ENCODE peak calls at places on chromosomes 13 and 19, in seven cellular contexts. One of them, this sample, is unnamed.

GRCh38 chr19:14758816-14759215 is 19.5 kb downstream of the ADGRE2 start:
- DNase-seq in SK-N-SH: no peak
- DNase-seq in K562: no peak
- DNase-seq in GM12878: no peak
- DNase-seq in H1: peak
- DNase-seq in HepG2: no peak
- DNase-seq in HCT116: no peak
- DNase-seq in this sample: peak

GRCh38 chr19:41868120-41868988 is 8.3 kb downstream of the RPS19 start:
- DNase-seq in GM12878: no peak
- DNase-seq in HepG2: no peak
- DNase-seq in H1: no peak
- DNase-seq in HCT116: no peak
- DNase-seq in SK-N-SH: no peak
- DNase-seq in K562: no peak
- DNase-seq in this sample: no peak

GRCh38 chr19:37902668-37903067 is 3.7 kb downstream of the WDR87 start:
- DNase-seq in SK-N-SH: peak
- DNase-seq in HepG2: peak
- DNase-seq in H1: peak
- DNase-seq in HCT116: peak
- DNase-seq in K562: peak
- DNase-seq in GM12878: no peak
- DNase-seq in this sample: peak

GRCh38 chr13:80336335-80336734 is 4.6 kb downstream of the SPRY2 start:
- DNase-seq in SK-N-SH: no peak
- DNase-seq in HepG2: no peak
- DNase-seq in H1: no peak
- DNase-seq in GM12878: no peak
- DNase-seq in HCT116: no peak
- DNase-seq in K562: no peak
- DNase-seq in this sample: no peak

GRCh38 chr13:79782541-79783216 is 301.7 kb downstream of the NDFIP2 start:
- DNase-seq in HepG2: peak
- DNase-seq in H1: peak
- DNase-seq in HCT116: no peak
- DNase-seq in GM12878: no peak
- DNase-seq in K562: no peak
- DNase-seq in SK-N-SH: peak
- DNase-seq in this sample: no peak

GRCh38 chr19:30029721-30030510 is 87.9 kb downstream of the URI1 start:
- DNase-seq in HCT116: peak
- DNase-seq in GM12878: peak
- DNase-seq in HepG2: no peak
- DNase-seq in H1: no peak
- DNase-seq in K562: no peak
- DNase-seq in SK-N-SH: no peak
- DNase-seq in this sample: no peak

GRCh38 chr19:47699360-47699917 is 13.8 kb upstream of the EHD2 start:
- DNase-seq in HCT116: no peak
- DNase-seq in GM12878: no peak
- DNase-seq in K562: peak
- DNase-seq in HepG2: peak
- DNase-seq in SK-N-SH: peak
- DNase-seq in H1: no peak
- DNase-seq in this sample: peak

GRCh38 chr19:41584931-41585330 is 9.0 kb downstream of the CEACAM21 start:
- DNase-seq in GM12878: no peak
- DNase-seq in H1: no peak
- DNase-seq in K562: no peak
- DNase-seq in HCT116: no peak
- DNase-seq in SK-N-SH: no peak
- DNase-seq in HepG2: no peak
- DNase-seq in this sample: no peak

GRCh38 chr13:79973533-79973963 is 367.4 kb downstream of the SPRY2 start:
- DNase-seq in HepG2: no peak
- DNase-seq in H1: no peak
- DNase-seq in K562: peak
- DNase-seq in HCT116: no peak
- DNase-seq in SK-N-SH: peak
- DNase-seq in GM12878: no peak
- DNase-seq in this sample: no peak

GRCh38 chr13:109622006-109622405 is 164.4 kb downstream of the IRS2 start:
- DNase-seq in HCT116: no peak
- DNase-seq in SK-N-SH: no peak
- DNase-seq in H1: no peak
- DNase-seq in GM12878: no peak
- DNase-seq in K562: no peak
- DNase-seq in HepG2: no peak
- DNase-seq in this sample: no peak

GRCh38 chr13:19864018-19864338 is 529 bp upstream of the ZMYM5 start:
- DNase-seq in H1: no peak
- DNase-seq in GM12878: no peak
- DNase-seq in K562: peak
- DNase-seq in HepG2: no peak
- DNase-seq in HCT116: no peak
- DNase-seq in SK-N-SH: peak
- DNase-seq in this sample: peak

GRCh38 chr19:16896913-16897571 is 8.2 kb downstream of the F2RL3 start:
- DNase-seq in HepG2: peak
- DNase-seq in K562: peak
- DNase-seq in H1: peak
- DNase-seq in GM12878: peak
- DNase-seq in SK-N-SH: peak
- DNase-seq in HCT116: peak
- DNase-seq in this sample: peak

GRCh38 chr13:74987124-74987690 is 494.8 kb downstream of the TBC1D4 start:
- DNase-seq in HepG2: no peak
- DNase-seq in SK-N-SH: no peak
- DNase-seq in GM12878: no peak
- DNase-seq in H1: no peak
- DNase-seq in K562: no peak
- DNase-seq in HCT116: no peak
- DNase-seq in this sample: no peak

GRCh38 chr19:15331419-15332310 is 674 bp downstream of the BRD4 start:
- DNase-seq in SK-N-SH: peak
- DNase-seq in HCT116: no peak
- DNase-seq in K562: peak
- DNase-seq in GM12878: no peak
- DNase-seq in HepG2: no peak
- DNase-seq in H1: no peak
- DNase-seq in this sample: peak

GRCh38 chr19:4471400-4472173 is 510 bp upstream of the HDGFL2 start:
- DNase-seq in K562: peak
- DNase-seq in HCT116: peak
- DNase-seq in SK-N-SH: peak
- DNase-seq in GM12878: peak
- DNase-seq in HepG2: peak
- DNase-seq in H1: peak
- DNase-seq in this sample: peak

GRCh38 chr19:5216141-5216847 is 124.3 kb downstream of the PTPRS start:
- DNase-seq in SK-N-SH: no peak
- DNase-seq in HepG2: no peak
- DNase-seq in GM12878: peak
- DNase-seq in K562: no peak
- DNase-seq in H1: no peak
- DNase-seq in HCT116: no peak
- DNase-seq in this sample: no peak

GRCh38 chr13:32334676-32335075 is 19.4 kb downstream of the BRCA2 start:
- DNase-seq in HCT116: no peak
- DNase-seq in H1: no peak
- DNase-seq in GM12878: no peak
- DNase-seq in SK-N-SH: no peak
- DNase-seq in K562: no peak
- DNase-seq in HepG2: peak
- DNase-seq in this sample: no peak

GRCh38 chr13:33184131-33184485 is 101.4 kb downstream of the STARD13 start:
- DNase-seq in HepG2: no peak
- DNase-seq in GM12878: no peak
- DNase-seq in SK-N-SH: no peak
- DNase-seq in K562: no peak
- DNase-seq in H1: no peak
- DNase-seq in HCT116: no peak
- DNase-seq in this sample: no peak

GRCh38 chr19:7699422-7700127 is 2.4 kb downstream of the FCER2 start:
- DNase-seq in HepG2: no peak
- DNase-seq in HCT116: no peak
- DNase-seq in SK-N-SH: no peak
- DNase-seq in H1: no peak
- DNase-seq in GM12878: peak
- DNase-seq in K562: peak
- DNase-seq in this sample: no peak

GRCh38 chr19:42961119-42961518 is 24.1 kb upstream of the PSG7 start:
- DNase-seq in HCT116: no peak
- DNase-seq in HepG2: no peak
- DNase-seq in H1: no peak
- DNase-seq in K562: no peak
- DNase-seq in GM12878: no peak
- DNase-seq in SK-N-SH: no peak
- DNase-seq in this sample: no peak
- TF ChIP-seq JUND in HCT116: no peak
- TF ChIP-seq JUND in HepG2: no peak
- TF ChIP-seq JUND in H1: no peak
- TF ChIP-seq JUND in K562: no peak
- TF ChIP-seq JUND in GM12878: no peak
- TF ChIP-seq JUND in SK-N-SH: no peak
- TF ChIP-seq JUND in this sample: no peak

DNA sequence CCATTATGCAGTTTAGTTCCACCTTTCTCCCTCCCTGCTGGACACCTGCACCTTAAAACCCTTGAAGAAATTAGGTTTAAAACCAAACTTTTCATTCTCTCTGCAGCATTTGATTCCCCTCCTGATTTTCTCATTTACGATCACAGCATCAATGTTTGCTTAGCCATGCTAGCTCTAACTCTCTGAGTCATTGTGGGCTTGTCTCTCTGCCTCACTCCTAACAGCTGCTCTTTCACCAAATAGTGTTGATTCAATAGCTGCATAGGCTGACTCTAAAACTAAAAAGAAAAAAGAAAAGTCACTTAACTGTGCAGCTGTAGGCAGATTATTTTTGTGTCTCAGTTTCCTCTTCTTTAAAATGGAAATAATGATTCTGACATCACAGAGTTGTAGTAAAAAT is 1124.9 kb downstream of the DIAPH3 start:
- DNase-seq in HCT116: no peak
- DNase-seq in HepG2: no peak
- DNase-seq in K562: no peak
- DNase-seq in H1: no peak
- DNase-seq in GM12878: no peak
- DNase-seq in SK-N-SH: no peak
- DNase-seq in this sample: no peak
- TF ChIP-seq JUND in HCT116: no peak
- TF ChIP-seq JUND in HepG2: no peak
- TF ChIP-seq JUND in K562: no peak
- TF ChIP-seq JUND in H1: no peak
- TF ChIP-seq JUND in GM12878: no peak
- TF ChIP-seq JUND in SK-N-SH: no peak
- TF ChIP-seq JUND in this sample: no peak

DNA sequence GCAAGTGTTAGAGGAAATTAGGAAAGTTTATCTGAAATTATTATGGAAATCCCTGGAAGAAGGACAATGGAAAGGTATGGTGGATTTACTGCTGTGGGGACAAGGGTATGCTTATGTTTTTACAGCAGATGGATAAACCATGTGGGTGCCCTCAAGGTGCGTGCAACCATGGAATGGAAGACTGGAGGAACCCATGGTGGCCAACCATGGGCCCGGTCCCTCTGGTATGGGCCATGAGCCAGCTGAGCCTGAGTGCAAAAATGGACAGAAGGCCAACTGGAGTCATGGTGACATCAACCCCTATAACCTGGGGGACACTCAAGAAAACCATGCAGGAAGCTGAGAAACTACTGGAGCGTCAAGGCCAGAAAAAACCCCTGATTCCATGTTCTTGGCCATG is 46.1 kb upstream of the ZNF726 start:
- DNase-seq in H1: no peak
- DNase-seq in SK-N-SH: no peak
- DNase-seq in GM12878: no peak
- DNase-seq in K562: no peak
- DNase-seq in HepG2: no peak
- DNase-seq in HCT116: no peak
- DNase-seq in this sample: no peak
- TF ChIP-seq JUND in H1: no peak
- TF ChIP-seq JUND in SK-N-SH: no peak
- TF ChIP-seq JUND in GM12878: no peak
- TF ChIP-seq JUND in K562: no peak
- TF ChIP-seq JUND in HepG2: no peak
- TF ChIP-seq JUND in HCT116: no peak
- TF ChIP-seq JUND in this sample: no peak

GRCh38 chr13:52850396-52851152 is 2.1 kb upstream of the PCDH8 start:
- DNase-seq in HCT116: no peak
- DNase-seq in SK-N-SH: peak
- DNase-seq in HepG2: peak
- DNase-seq in K562: peak
- DNase-seq in H1: peak
- DNase-seq in GM12878: no peak
- DNase-seq in this sample: peak

GRCh38 chr13:52848455-52849190 is at the start of gene PCDH8:
- DNase-seq in HepG2: no peak
- DNase-seq in H1: no peak
- DNase-seq in HCT116: no peak
- DNase-seq in SK-N-SH: peak
- DNase-seq in K562: no peak
- DNase-seq in GM12878: no peak
- DNase-seq in this sample: no peak

GRCh38 chr13:52852444-52852843 is 4.0 kb upstream of the PCDH8 start:
- DNase-seq in SK-N-SH: peak
- DNase-seq in HepG2: no peak
- DNase-seq in HCT116: no peak
- DNase-seq in K562: no peak
- DNase-seq in H1: no peak
- DNase-seq in GM12878: no peak
- DNase-seq in this sample: no peak

GRCh38 chr13:52849727-52850395 is 1.4 kb upstream of the PCDH8 start:
- DNase-seq in HCT116: no peak
- DNase-seq in HepG2: no peak
- DNase-seq in K562: no peak
- DNase-seq in SK-N-SH: no peak
- DNase-seq in GM12878: no peak
- DNase-seq in H1: no peak
- DNase-seq in this sample: no peak

DNA sequence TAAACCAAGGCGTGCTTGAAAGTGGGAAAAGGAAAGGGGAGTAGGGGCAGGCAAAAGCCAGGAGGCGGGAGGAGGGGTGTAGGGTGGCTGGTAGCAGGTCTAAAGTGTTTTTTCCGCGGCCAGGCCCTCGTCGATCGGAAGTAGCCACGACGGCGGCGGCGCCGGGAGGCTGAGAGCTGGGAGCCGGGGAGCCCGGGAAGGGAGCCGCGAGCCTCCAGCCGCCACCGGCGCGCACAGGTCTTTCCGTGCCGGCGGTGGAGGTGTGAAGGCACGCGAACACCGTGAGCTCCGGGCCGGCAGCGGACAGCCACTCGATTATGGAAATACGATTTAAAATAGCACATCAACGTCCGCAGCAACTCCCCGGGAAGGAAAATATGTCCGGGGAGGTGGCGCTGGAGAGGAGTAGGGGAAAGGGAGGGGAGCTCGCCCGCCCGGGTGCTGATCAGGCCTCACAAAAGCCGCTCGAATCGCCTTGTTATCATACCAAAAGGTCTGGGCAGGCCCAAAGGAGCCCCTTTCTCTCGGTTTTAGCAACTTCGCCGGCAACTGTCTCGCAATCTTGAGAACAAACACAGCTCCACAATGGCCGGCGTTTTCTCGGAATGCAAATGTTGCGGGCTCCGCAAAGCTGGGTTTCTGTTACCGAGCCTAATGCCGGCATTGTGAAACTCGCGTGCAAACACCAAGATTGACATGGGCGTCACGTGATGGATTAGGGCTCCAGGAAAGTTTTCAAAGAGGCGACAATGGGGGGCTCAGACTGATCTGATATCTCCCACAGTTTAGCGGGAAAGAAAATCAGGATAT is 2.9 kb upstream of the PCDH8 start:
- DNase-seq in HepG2: peak
- DNase-seq in SK-N-SH: peak
- DNase-seq in K562: no peak
- DNase-seq in H1: no peak
- DNase-seq in GM12878: peak
- DNase-seq in HCT116: no peak
- DNase-seq in this sample: peak
- TF ChIP-seq JUND in HepG2: no peak
- TF ChIP-seq JUND in SK-N-SH: no peak
- TF ChIP-seq JUND in K562: no peak
- TF ChIP-seq JUND in H1: no peak
- TF ChIP-seq JUND in GM12878: no peak
- TF ChIP-seq JUND in HCT116: no peak
- TF ChIP-seq JUND in this sample: no peak